ENCODE peak calls at places on chromosomes 11 and 22, in seven cellular contexts. One of them, this sample, is unnamed.

GRCh38 chr11:111302298-111302697 is 4.0 kb downstream of the POU2AF3 start:
- DNase-seq in GDM1: no peak
- DNase-seq in dorsolateral prefrontal cortex: no peak
- DNase-seq in germinal center: no peak
- DNase-seq in activated T-cell treated with anti-CD3 and anti-CD28 coated beads for 24 hours: no peak
- DNase-seq in EL: no peak
- DNase-seq in PC-3: no peak
- DNase-seq in this sample: no peak

GRCh38 chr11:64632237-64632636 is 41.2 kb downstream of the SLC22A12 start:
- DNase-seq in dorsolateral prefrontal cortex: no peak
- DNase-seq in EL: no peak
- DNase-seq in germinal center: no peak
- DNase-seq in PC-3: no peak
- DNase-seq in activated T-cell treated with anti-CD3 and anti-CD28 coated beads for 24 hours: no peak
- DNase-seq in GDM1: no peak
- DNase-seq in this sample: no peak

GRCh38 chr11:78313181-78313788 is 104.3 kb downstream of the GAB2 start:
- DNase-seq in activated T-cell treated with anti-CD3 and anti-CD28 coated beads for 24 hours: no peak
- DNase-seq in EL: peak
- DNase-seq in germinal center: no peak
- DNase-seq in GDM1: no peak
- DNase-seq in dorsolateral prefrontal cortex: no peak
- DNase-seq in PC-3: peak
- DNase-seq in this sample: no peak

GRCh38 chr22:48944756-48945620 is 882.7 kb downstream of the BRD1 start:
- DNase-seq in activated T-cell treated with anti-CD3 and anti-CD28 coated beads for 24 hours: no peak
- DNase-seq in EL: no peak
- DNase-seq in GDM1: no peak
- DNase-seq in dorsolateral prefrontal cortex: no peak
- DNase-seq in PC-3: no peak
- DNase-seq in germinal center: no peak
- DNase-seq in this sample: no peak

GRCh38 chr11:128492461-128492860 is 94.9 kb downstream of the ETS1 start:
- DNase-seq in activated T-cell treated with anti-CD3 and anti-CD28 coated beads for 24 hours: no peak
- DNase-seq in dorsolateral prefrontal cortex: no peak
- DNase-seq in PC-3: no peak
- DNase-seq in GDM1: no peak
- DNase-seq in EL: peak
- DNase-seq in germinal center: no peak
- DNase-seq in this sample: no peak

GRCh38 chr11:69232821-69233760 is 60.9 kb upstream of the MYEOV start:
- DNase-seq in activated T-cell treated with anti-CD3 and anti-CD28 coated beads for 24 hours: no peak
- DNase-seq in EL: no peak
- DNase-seq in germinal center: no peak
- DNase-seq in GDM1: no peak
- DNase-seq in dorsolateral prefrontal cortex: no peak
- DNase-seq in PC-3: no peak
- DNase-seq in this sample: no peak

GRCh38 chr11:117057317-117057716 is 40.9 kb downstream of the SIK3 start:
- DNase-seq in GDM1: no peak
- DNase-seq in PC-3: no peak
- DNase-seq in germinal center: no peak
- DNase-seq in EL: no peak
- DNase-seq in activated T-cell treated with anti-CD3 and anti-CD28 coated beads for 24 hours: no peak
- DNase-seq in dorsolateral prefrontal cortex: no peak
- DNase-seq in this sample: no peak

GRCh38 chr11:62025429-62026105 is 58.1 kb upstream of the FTH1 start:
- DNase-seq in dorsolateral prefrontal cortex: no peak
- DNase-seq in activated T-cell treated with anti-CD3 and anti-CD28 coated beads for 24 hours: peak
- DNase-seq in GDM1: peak
- DNase-seq in germinal center: no peak
- DNase-seq in EL: peak
- DNase-seq in PC-3: peak
- DNase-seq in this sample: peak

GRCh38 chr11:416757-417621 is 2.2 kb upstream of the SIGIRR start:
- DNase-seq in GDM1: no peak
- DNase-seq in PC-3: peak
- DNase-seq in activated T-cell treated with anti-CD3 and anti-CD28 coated beads for 24 hours: no peak
- DNase-seq in dorsolateral prefrontal cortex: no peak
- DNase-seq in germinal center: no peak
- DNase-seq in EL: peak
- DNase-seq in this sample: peak

GRCh38 chr22:27499121-27499520 is 302.4 kb downstream of the MN1 start:
- DNase-seq in activated T-cell treated with anti-CD3 and anti-CD28 coated beads for 24 hours: no peak
- DNase-seq in dorsolateral prefrontal cortex: no peak
- DNase-seq in germinal center: no peak
- DNase-seq in EL: no peak
- DNase-seq in GDM1: no peak
- DNase-seq in PC-3: no peak
- DNase-seq in this sample: no peak

GRCh38 chr11:126391286-126391954 is 35.9 kb downstream of the ST3GAL4 start:
- DNase-seq in PC-3: no peak
- DNase-seq in dorsolateral prefrontal cortex: no peak
- DNase-seq in activated T-cell treated with anti-CD3 and anti-CD28 coated beads for 24 hours: no peak
- DNase-seq in GDM1: peak
- DNase-seq in germinal center: no peak
- DNase-seq in EL: no peak
- DNase-seq in this sample: no peak

GRCh38 chr22:27372969-27373670 is 428.4 kb downstream of the MN1 start:
- DNase-seq in germinal center: no peak
- DNase-seq in GDM1: no peak
- DNase-seq in PC-3: peak
- DNase-seq in activated T-cell treated with anti-CD3 and anti-CD28 coated beads for 24 hours: no peak
- DNase-seq in EL: no peak
- DNase-seq in dorsolateral prefrontal cortex: no peak
- DNase-seq in this sample: no peak

GRCh38 chr22:35991168-35991567 is 37.5 kb downstream of the RBFOX2 start:
- DNase-seq in germinal center: no peak
- DNase-seq in EL: no peak
- DNase-seq in activated T-cell treated with anti-CD3 and anti-CD28 coated beads for 24 hours: no peak
- DNase-seq in GDM1: no peak
- DNase-seq in dorsolateral prefrontal cortex: no peak
- DNase-seq in PC-3: no peak
- DNase-seq in this sample: no peak

GRCh38 chr22:19098157-19098556 is 24.1 kb downstream of the DGCR2 start:
- DNase-seq in EL: no peak
- DNase-seq in PC-3: no peak
- DNase-seq in GDM1: no peak
- DNase-seq in germinal center: no peak
- DNase-seq in dorsolateral prefrontal cortex: no peak
- DNase-seq in activated T-cell treated with anti-CD3 and anti-CD28 coated beads for 24 hours: no peak
- DNase-seq in this sample: no peak

GRCh38 chr11:123956752-123957151 is 13.1 kb upstream of the OR6T1 start:
- DNase-seq in germinal center: no peak
- DNase-seq in dorsolateral prefrontal cortex: no peak
- DNase-seq in PC-3: no peak
- DNase-seq in activated T-cell treated with anti-CD3 and anti-CD28 coated beads for 24 hours: no peak
- DNase-seq in GDM1: no peak
- DNase-seq in EL: no peak
- DNase-seq in this sample: no peak

GRCh38 chr11:859394-860131 is 16.9 kb downstream of the TSPAN4 start:
- DNase-seq in PC-3: peak
- DNase-seq in activated T-cell treated with anti-CD3 and anti-CD28 coated beads for 24 hours: no peak
- DNase-seq in germinal center: no peak
- DNase-seq in EL: peak
- DNase-seq in GDM1: no peak
- DNase-seq in dorsolateral prefrontal cortex: peak
- DNase-seq in this sample: no peak

GRCh38 chr22:20405291-20405930 is 11.5 kb downstream of the ZNF74 start:
- DNase-seq in EL: no peak
- DNase-seq in PC-3: no peak
- DNase-seq in activated T-cell treated with anti-CD3 and anti-CD28 coated beads for 24 hours: no peak
- DNase-seq in germinal center: no peak
- DNase-seq in dorsolateral prefrontal cortex: no peak
- DNase-seq in GDM1: no peak
- DNase-seq in this sample: no peak

GRCh38 chr11:72696866-72697428 is 22.7 kb upstream of the PDE2A start:
- DNase-seq in germinal center: no peak
- DNase-seq in GDM1: no peak
- DNase-seq in dorsolateral prefrontal cortex: no peak
- DNase-seq in PC-3: no peak
- DNase-seq in EL: peak
- DNase-seq in activated T-cell treated with anti-CD3 and anti-CD28 coated beads for 24 hours: no peak
- DNase-seq in this sample: no peak

GRCh38 chr11:80587906-80588305 is 1147.1 kb upstream of the TENM4 start:
- DNase-seq in activated T-cell treated with anti-CD3 and anti-CD28 coated beads for 24 hours: no peak
- DNase-seq in GDM1: no peak
- DNase-seq in dorsolateral prefrontal cortex: no peak
- DNase-seq in EL: no peak
- DNase-seq in PC-3: peak
- DNase-seq in germinal center: no peak
- DNase-seq in this sample: no peak

GRCh38 chr11:34824425-34824824 is 91.8 kb downstream of the APIP start:
- DNase-seq in dorsolateral prefrontal cortex: no peak
- DNase-seq in germinal center: no peak
- DNase-seq in EL: no peak
- DNase-seq in PC-3: no peak
- DNase-seq in GDM1: no peak
- DNase-seq in activated T-cell treated with anti-CD3 and anti-CD28 coated beads for 24 hours: no peak
- DNase-seq in this sample: no peak

GRCh38 chr11:96246718-96247540 is 96.1 kb downstream of the MAML2 start:
- DNase-seq in dorsolateral prefrontal cortex: no peak
- DNase-seq in EL: no peak
- DNase-seq in activated T-cell treated with anti-CD3 and anti-CD28 coated beads for 24 hours: no peak
- DNase-seq in PC-3: peak
- DNase-seq in germinal center: no peak
- DNase-seq in GDM1: no peak
- DNase-seq in this sample: no peak

GRCh38 chr11:84261707-84262106 is 975.5 kb upstream of the CCDC90B start:
- DNase-seq in activated T-cell treated with anti-CD3 and anti-CD28 coated beads for 24 hours: no peak
- DNase-seq in EL: no peak
- DNase-seq in GDM1: no peak
- DNase-seq in dorsolateral prefrontal cortex: no peak
- DNase-seq in germinal center: no peak
- DNase-seq in PC-3: no peak
- DNase-seq in this sample: no peak

GRCh38 chr22:21764038-21764804 is 28.6 kb upstream of the YPEL1 start:
- DNase-seq in GDM1: no peak
- DNase-seq in activated T-cell treated with anti-CD3 and anti-CD28 coated beads for 24 hours: no peak
- DNase-seq in EL: no peak
- DNase-seq in germinal center: no peak
- DNase-seq in PC-3: no peak
- DNase-seq in dorsolateral prefrontal cortex: no peak
- DNase-seq in this sample: no peak